ENCODE peak calls at places on chromosomes 1 and 21, in six cellular contexts. One of them, this sample, is unnamed.

GRCh38 chr21:31974454-31974985 is 101.7 kb downstream of the HUNK start:
- DNase-seq in foreskin fibroblast: no peak
- DNase-seq in WTC11: peak; percentile 16
- DNase-seq in nephron progenitor cell: no peak
- DNase-seq in left lung: no peak
- DNase-seq in WERI-Rb-1: no peak
- DNase-seq in this sample: no peak

GRCh38 chr1:119275145-119275929 is 93.2 kb upstream of the HAO2 start:
- DNase-seq in WTC11: peak; percentile 61
- DNase-seq in foreskin fibroblast: peak; percentile 55
- DNase-seq in left lung: no peak
- DNase-seq in nephron progenitor cell: peak; percentile 57
- DNase-seq in WERI-Rb-1: peak; percentile 55
- DNase-seq in this sample: no peak

GRCh38 chr1:218735436-218735835 is 390.3 kb downstream of the TGFB2 start:
- DNase-seq in foreskin fibroblast: peak; percentile 21
- DNase-seq in WTC11: no peak
- DNase-seq in WERI-Rb-1: no peak
- DNase-seq in nephron progenitor cell: no peak
- DNase-seq in left lung: no peak
- DNase-seq in this sample: no peak

GRCh38 chr1:167634435-167634834 is 4.4 kb downstream of the RCSD1 start:
- DNase-seq in nephron progenitor cell: no peak
- DNase-seq in foreskin fibroblast: no peak
- DNase-seq in WTC11: no peak
- DNase-seq in left lung: no peak
- DNase-seq in WERI-Rb-1: no peak
- DNase-seq in this sample: peak; percentile 37

GRCh38 chr1:181140398-181140797 is 51.9 kb downstream of the IER5 start:
- DNase-seq in left lung: no peak
- DNase-seq in WTC11: no peak
- DNase-seq in WERI-Rb-1: no peak
- DNase-seq in nephron progenitor cell: no peak
- DNase-seq in foreskin fibroblast: no peak
- DNase-seq in this sample: peak; percentile 43

GRCh38 chr1:179146476-179146875 is 64.6 kb downstream of the TOR3A start:
- DNase-seq in foreskin fibroblast: no peak
- DNase-seq in nephron progenitor cell: no peak
- DNase-seq in WERI-Rb-1: peak; percentile 93
- DNase-seq in WTC11: no peak
- DNase-seq in left lung: no peak
- DNase-seq in this sample: no peak

GRCh38 chr1:43318831-43319230 is 18.0 kb downstream of the TIE1 start:
- DNase-seq in left lung: no peak
- DNase-seq in WERI-Rb-1: no peak
- DNase-seq in foreskin fibroblast: no peak
- DNase-seq in WTC11: no peak
- DNase-seq in nephron progenitor cell: no peak
- DNase-seq in this sample: no peak

GRCh38 chr1:182644863-182645262 is 39.5 kb downstream of the RGS8 start:
- DNase-seq in nephron progenitor cell: no peak
- DNase-seq in left lung: no peak
- DNase-seq in foreskin fibroblast: no peak
- DNase-seq in WTC11: no peak
- DNase-seq in WERI-Rb-1: no peak
- DNase-seq in this sample: no peak

GRCh38 chr1:96524100-96524499 is 197.5 kb upstream of the PTBP2 start:
- DNase-seq in foreskin fibroblast: no peak
- DNase-seq in WTC11: no peak
- DNase-seq in WERI-Rb-1: no peak
- DNase-seq in nephron progenitor cell: no peak
- DNase-seq in left lung: no peak
- DNase-seq in this sample: no peak
- TF ChIP-seq CTCF in foreskin fibroblast: no peak
- TF ChIP-seq CTCF in WTC11: no peak
- TF ChIP-seq CTCF in WERI-Rb-1: no peak
- TF ChIP-seq CTCF in nephron progenitor cell: no peak
- TF ChIP-seq CTCF in left lung: no peak
- TF ChIP-seq CTCF in this sample: peak; percentile 50

GRCh38 chr1:4825841-4826450 is 171.5 kb downstream of the AJAP1 start:
- DNase-seq in nephron progenitor cell: peak; percentile 18
- DNase-seq in foreskin fibroblast: no peak
- DNase-seq in left lung: no peak
- DNase-seq in WTC11: no peak
- DNase-seq in WERI-Rb-1: peak; percentile 39
- DNase-seq in this sample: no peak
- TF ChIP-seq CTCF in nephron progenitor cell: peak; percentile 46
- TF ChIP-seq CTCF in foreskin fibroblast: no peak
- TF ChIP-seq CTCF in left lung: no peak
- TF ChIP-seq CTCF in WTC11: no peak
- TF ChIP-seq CTCF in WERI-Rb-1: peak; percentile 65
- TF ChIP-seq CTCF in this sample: peak; percentile 73

GRCh38 chr1:117037802-117038201 is 22.3 kb upstream of the TTF2 start:
- DNase-seq in nephron progenitor cell: no peak
- DNase-seq in foreskin fibroblast: no peak
- DNase-seq in left lung: no peak
- DNase-seq in WTC11: no peak
- DNase-seq in WERI-Rb-1: no peak
- DNase-seq in this sample: no peak

GRCh38 chr1:117033149-117033548 is 27.0 kb upstream of the TTF2 start:
- DNase-seq in WERI-Rb-1: no peak
- DNase-seq in nephron progenitor cell: no peak
- DNase-seq in foreskin fibroblast: no peak
- DNase-seq in WTC11: no peak
- DNase-seq in left lung: no peak
- DNase-seq in this sample: no peak

GRCh38 chr1:117034791-117035290 is 25.3 kb upstream of the TTF2 start:
- DNase-seq in nephron progenitor cell: no peak
- DNase-seq in left lung: no peak
- DNase-seq in WERI-Rb-1: peak; percentile 71
- DNase-seq in foreskin fibroblast: no peak
- DNase-seq in WTC11: no peak
- DNase-seq in this sample: no peak

GRCh38 chr1:117038236-117038635 is 21.9 kb upstream of the TTF2 start:
- DNase-seq in left lung: no peak
- DNase-seq in WTC11: no peak
- DNase-seq in nephron progenitor cell: no peak
- DNase-seq in WERI-Rb-1: no peak
- DNase-seq in foreskin fibroblast: no peak
- DNase-seq in this sample: no peak

DNA sequence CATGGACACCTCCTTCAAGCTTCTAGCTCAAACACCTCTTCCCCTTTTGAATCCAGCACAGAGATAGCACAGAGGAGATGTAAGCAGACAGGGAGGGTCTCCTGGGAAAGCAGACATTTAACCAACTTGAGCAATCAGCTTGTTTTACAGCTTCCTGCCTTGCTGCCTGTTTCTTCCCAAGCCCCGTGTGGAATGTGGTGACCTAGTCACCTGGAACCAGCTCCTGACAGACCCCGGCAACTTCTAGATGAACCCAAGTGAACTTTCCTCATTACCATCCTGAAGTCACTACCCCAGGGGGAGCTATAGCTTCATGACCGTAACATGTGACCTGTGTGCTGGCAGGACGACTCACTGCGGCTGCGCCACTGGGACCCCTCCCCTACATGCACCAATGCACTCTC is 24.1 kb upstream of the TTF2 start:
- DNase-seq in WERI-Rb-1: no peak
- DNase-seq in foreskin fibroblast: no peak
- DNase-seq in nephron progenitor cell: peak; percentile 86
- DNase-seq in WTC11: no peak
- DNase-seq in left lung: no peak
- DNase-seq in this sample: no peak
- TF ChIP-seq CTCF in WERI-Rb-1: no peak
- TF ChIP-seq CTCF in foreskin fibroblast: no peak
- TF ChIP-seq CTCF in nephron progenitor cell: peak; percentile 7
- TF ChIP-seq CTCF in WTC11: no peak
- TF ChIP-seq CTCF in left lung: no peak
- TF ChIP-seq CTCF in this sample: no peak

DNA sequence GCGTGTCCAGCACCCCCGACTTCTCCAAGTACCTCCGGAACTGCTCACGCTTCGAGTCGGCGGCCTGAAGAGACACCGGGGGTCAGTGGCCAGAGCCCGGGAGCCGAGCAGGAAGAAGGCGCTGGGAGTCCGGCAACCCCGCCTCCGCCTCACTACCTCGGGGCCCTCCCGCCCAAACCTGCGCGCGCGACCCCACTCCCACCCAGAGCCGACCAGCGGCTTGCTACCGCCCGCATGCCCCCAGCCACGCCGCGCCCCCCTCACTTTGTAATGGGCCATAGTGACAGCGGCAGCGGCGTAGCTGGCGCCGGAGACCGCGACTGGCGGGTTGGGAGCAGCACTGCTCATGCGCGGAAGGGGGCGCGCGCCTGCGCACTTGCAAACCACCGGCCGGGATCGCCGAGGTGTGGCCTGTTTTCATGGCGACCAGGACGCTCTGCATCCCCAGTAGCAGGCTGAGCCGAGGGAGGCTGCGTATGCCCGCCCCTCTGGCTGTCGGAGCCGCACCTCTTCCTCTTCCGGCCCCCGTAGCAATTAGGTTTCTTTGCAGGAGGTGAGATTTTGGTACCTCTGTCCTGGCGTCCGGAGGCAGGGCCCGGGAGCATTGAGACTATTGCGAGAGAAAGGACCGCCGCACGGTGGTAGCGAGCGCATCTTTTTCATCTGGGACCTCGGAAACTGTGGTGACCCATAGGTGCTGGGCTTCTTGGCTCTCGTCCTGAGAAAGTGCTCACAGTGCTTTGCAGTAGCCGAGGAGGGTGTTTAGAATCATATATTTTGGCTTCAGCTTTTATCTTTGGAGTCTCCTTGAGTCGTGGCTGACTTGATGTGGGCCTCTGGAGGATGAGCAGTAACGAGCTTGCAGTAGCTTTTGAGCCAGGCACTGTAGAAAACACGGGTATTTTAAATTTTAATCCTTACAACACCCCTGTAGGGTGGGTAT is at the start of gene MYCBP:
- DNase-seq in foreskin fibroblast: peak; percentile 95
- DNase-seq in WERI-Rb-1: peak; percentile 96
- DNase-seq in nephron progenitor cell: peak; percentile 97
- DNase-seq in WTC11: peak; percentile 98
- DNase-seq in left lung: peak; percentile 99
- DNase-seq in this sample: peak; percentile 88
- TF ChIP-seq CTCF in foreskin fibroblast: no peak
- TF ChIP-seq CTCF in WERI-Rb-1: no peak
- TF ChIP-seq CTCF in nephron progenitor cell: no peak
- TF ChIP-seq CTCF in WTC11: peak; percentile 12
- TF ChIP-seq CTCF in left lung: no peak
- TF ChIP-seq CTCF in this sample: peak; percentile 22

GRCh38 chr1:193104906-193105820 is at the start of gene GLRX2:
- DNase-seq in WERI-Rb-1: peak; percentile 92
- DNase-seq in nephron progenitor cell: peak; percentile 90
- DNase-seq in left lung: peak; percentile 98
- DNase-seq in foreskin fibroblast: peak; percentile 91
- DNase-seq in WTC11: peak; percentile 86
- DNase-seq in this sample: peak; percentile 77
- TF ChIP-seq CTCF in WERI-Rb-1: no peak
- TF ChIP-seq CTCF in nephron progenitor cell: no peak
- TF ChIP-seq CTCF in left lung: no peak
- TF ChIP-seq CTCF in foreskin fibroblast: no peak
- TF ChIP-seq CTCF in WTC11: no peak
- TF ChIP-seq CTCF in this sample: peak; percentile 30